ENCODE peak calls at places on chromosomes 4 and X, in four cellular contexts. One of them, this sample, is unnamed.

GRCh38 chrX:20521245-20521644 is 254.5 kb upstream of the RPS6KA3 start:
- DNase-seq in substantia nigra: no peak
- DNase-seq in endothelial cell: no peak
- DNase-seq in central memory CD4-positive, alpha-beta T cell: no peak
- DNase-seq in this sample: no peak

GRCh38 chr4:119244344-119244743 is 31.8 kb downstream of the USP53 start:
- DNase-seq in substantia nigra: no peak
- DNase-seq in endothelial cell: no peak
- DNase-seq in central memory CD4-positive, alpha-beta T cell: no peak
- DNase-seq in this sample: no peak

GRCh38 chr4:7280906-7281305 is 88.6 kb downstream of the SORCS2 start:
- DNase-seq in substantia nigra: no peak
- DNase-seq in endothelial cell: no peak
- DNase-seq in central memory CD4-positive, alpha-beta T cell: no peak
- DNase-seq in this sample: no peak

GRCh38 chrX:9614016-9614415 is 149.2 kb downstream of the TBL1X start:
- DNase-seq in substantia nigra: no peak
- DNase-seq in endothelial cell: no peak
- DNase-seq in central memory CD4-positive, alpha-beta T cell: no peak
- DNase-seq in this sample: no peak

GRCh38 chr4:71571346-71571745 is 212.5 kb downstream of the GC start:
- DNase-seq in substantia nigra: no peak
- DNase-seq in endothelial cell: no peak
- DNase-seq in central memory CD4-positive, alpha-beta T cell: no peak
- DNase-seq in this sample: no peak

GRCh38 chr4:25223770-25224375 is 10.0 kb upstream of the PI4K2B start:
- DNase-seq in substantia nigra: no peak
- DNase-seq in endothelial cell: peak
- DNase-seq in central memory CD4-positive, alpha-beta T cell: no peak
- DNase-seq in this sample: no peak

GRCh38 chrX:110276778-110277177 is 41.1 kb downstream of the AMMECR1 start:
- DNase-seq in substantia nigra: no peak
- DNase-seq in endothelial cell: no peak
- DNase-seq in central memory CD4-positive, alpha-beta T cell: no peak
- DNase-seq in this sample: no peak

GRCh38 chrX:8520791-8521190 is 56.2 kb downstream of the VCX3B start:
- DNase-seq in substantia nigra: no peak
- DNase-seq in endothelial cell: no peak
- DNase-seq in central memory CD4-positive, alpha-beta T cell: no peak
- DNase-seq in this sample: no peak

GRCh38 chr4:128220286-128221235 is 67.1 kb downstream of the PGRMC2 start:
- DNase-seq in substantia nigra: no peak
- DNase-seq in endothelial cell: no peak
- DNase-seq in central memory CD4-positive, alpha-beta T cell: no peak
- DNase-seq in this sample: no peak

GRCh38 chrX:41303013-41303412 is 30.9 kb upstream of the DDX3X start:
- DNase-seq in substantia nigra: no peak
- DNase-seq in endothelial cell: no peak
- DNase-seq in central memory CD4-positive, alpha-beta T cell: no peak
- DNase-seq in this sample: no peak

GRCh38 chrX:120452131-120452530 is 17.0 kb downstream of the LAMP2 start:
- DNase-seq in substantia nigra: no peak
- DNase-seq in endothelial cell: no peak
- DNase-seq in central memory CD4-positive, alpha-beta T cell: no peak
- DNase-seq in this sample: no peak

GRCh38 chr4:93693141-93693540 is 135.4 kb upstream of the ATOH1 start:
- DNase-seq in substantia nigra: no peak
- DNase-seq in endothelial cell: no peak
- DNase-seq in central memory CD4-positive, alpha-beta T cell: no peak
- DNase-seq in this sample: no peak

GRCh38 chr4:6749340-6750171 is 33.0 kb upstream of the KIAA0232 start:
- DNase-seq in substantia nigra: no peak
- DNase-seq in endothelial cell: no peak
- DNase-seq in central memory CD4-positive, alpha-beta T cell: no peak
- DNase-seq in this sample: no peak

GRCh38 chrX:107565916-107566602 is 62.3 kb upstream of the PRPS1 start:
- DNase-seq in substantia nigra: no peak
- DNase-seq in endothelial cell: peak
- DNase-seq in central memory CD4-positive, alpha-beta T cell: no peak
- DNase-seq in this sample: no peak

GRCh38 chr4:103364066-103364465 is 165.9 kb upstream of the CENPE start:
- DNase-seq in substantia nigra: peak
- DNase-seq in endothelial cell: no peak
- DNase-seq in central memory CD4-positive, alpha-beta T cell: no peak
- DNase-seq in this sample: no peak

GRCh38 chr4:156336516-156336915 is 382.9 kb upstream of the CTSO start:
- DNase-seq in substantia nigra: no peak
- DNase-seq in endothelial cell: no peak
- DNase-seq in central memory CD4-positive, alpha-beta T cell: no peak
- DNase-seq in this sample: no peak

GRCh38 chr4:3462790-3463415 is at the start of gene DOK7:
- DNase-seq in substantia nigra: no peak
- DNase-seq in endothelial cell: no peak
- DNase-seq in central memory CD4-positive, alpha-beta T cell: no peak
- DNase-seq in this sample: no peak

GRCh38 chr4:85700362-85700761 is 225.4 kb downstream of the ARHGAP24 start:
- DNase-seq in substantia nigra: no peak
- DNase-seq in endothelial cell: no peak
- DNase-seq in central memory CD4-positive, alpha-beta T cell: no peak
- DNase-seq in this sample: no peak

GRCh38 chrX:15873566-15873965 is 19.0 kb upstream of the AP1S2 start:
- DNase-seq in substantia nigra: no peak
- DNase-seq in endothelial cell: no peak
- DNase-seq in central memory CD4-positive, alpha-beta T cell: no peak
- DNase-seq in this sample: no peak

GRCh38 chr4:98710831-98711230 is 52.4 kb upstream of the TSPAN5 start:
- DNase-seq in substantia nigra: no peak
- DNase-seq in endothelial cell: no peak
- DNase-seq in central memory CD4-positive, alpha-beta T cell: no peak
- DNase-seq in this sample: no peak

GRCh38 chr4:2634014-2634413 is 97.6 kb downstream of the FAM193A start:
- DNase-seq in substantia nigra: no peak
- DNase-seq in endothelial cell: no peak
- DNase-seq in central memory CD4-positive, alpha-beta T cell: no peak
- DNase-seq in this sample: no peak

GRCh38 chr4:83207497-83208105 is 77.0 kb downstream of the COQ2 start:
- DNase-seq in substantia nigra: no peak
- DNase-seq in endothelial cell: no peak
- DNase-seq in central memory CD4-positive, alpha-beta T cell: no peak
- DNase-seq in this sample: no peak